ENCODE peak calls at places on chromosomes 5 and 9, in ten cellular contexts. I, Z, S, L, C, P, E, D, R and H are unnamed samples.

GRCh38 chr9:137306546-137307254 is 4.6 kb upstream of the NRARP start:
- DNase-seq in E (no peak), L (no peak), S (no peak), D (no peak), C (no peak), P (no peak), I (no peak), Z (no peak), R (no peak), H (no peak)

GRCh38 chr5:144230806-144231205 is 60.1 kb downstream of the KCTD16 start:
- DNase-seq in D (no peak), L (no peak), E (no peak), S (no peak), C (peak; percentile 54), I (no peak), Z (no peak), P (no peak), R (no peak), H (no peak)

GRCh38 chr9:124602204-124602603 is 95.0 kb upstream of the NR5A1 start:
- DNase-seq in S (no peak), E (no peak), L (no peak), C (peak; percentile 20), P (peak; percentile 66), R (no peak), Z (no peak), I (no peak), D (no peak), H (no peak)

GRCh38 chr9:130974697-130975096 is 34.3 kb upstream of the LAMC3 start:
- DNase-seq in P (no peak), D (no peak), S (no peak), Z (no peak), E (no peak), C (no peak), L (no peak), I (no peak), R (no peak), H (no peak)

GRCh38 chr5:157187046-157187754 is 6.6 kb downstream of the ITK start:
- DNase-seq in Z (no peak), R (no peak), E (no peak), L (no peak), I (no peak), S (no peak), D (no peak), P (no peak), C (no peak), H (no peak)

GRCh38 chr5:169567079-169567478 is 16.5 kb upstream of the SPDL1 start:
- DNase-seq in P (peak; percentile 57), E (no peak), C (no peak), L (no peak), S (no peak), I (no peak), R (no peak), D (no peak), Z (peak; percentile 17), H (no peak)

GRCh38 chr5:141121985-141122384 is 367 bp downstream of the PCDHB4 start:
- DNase-seq in I (no peak), Z (no peak), L (no peak), S (no peak), P (no peak), C (no peak), D (no peak), E (no peak), R (no peak), H (no peak)

GRCh38 chr9:116154334-116154975 is 864 bp downstream of the PAPPA start:
- DNase-seq in I (no peak), R (peak; percentile 17), E (no peak), S (no peak), P (no peak), D (no peak), L (no peak), Z (no peak), C (no peak), H (no peak)

GRCh38 chr5:94021246-94021645 is 279.8 kb upstream of the POU5F2 start:
- DNase-seq in Z (peak; percentile 93), S (no peak), R (no peak), I (no peak), C (no peak), L (no peak), E (no peak), D (peak; percentile 1), P (peak; percentile 67), H (peak; percentile 39)

GRCh38 chr5:172713113-172713808 is 57.7 kb downstream of the DUSP1 start:
- DNase-seq in Z (peak; percentile 40), L (peak; percentile 69), P (peak; percentile 56), D (no peak), E (peak; percentile 83), C (no peak), S (peak; percentile 44), R (peak; percentile 78), I (peak; percentile 75), H (no peak)

GRCh38 chr5:36683821-36684434 is 77.5 kb downstream of the SLC1A3 start:
- DNase-seq in P (peak; percentile 48), I (no peak), E (no peak), S (no peak), Z (no peak), R (no peak), C (no peak), L (no peak), D (no peak), H (peak; percentile 78)

GRCh38 chr5:116947691-116948528 is 373.3 kb upstream of the SEMA6A start:
- DNase-seq in I (peak; percentile 42), Z (peak; percentile 79), P (peak; percentile 84), R (peak; percentile 79), L (peak; percentile 39), C (no peak), D (no peak), E (peak; percentile 69), S (peak; percentile 47), H (no peak)

GRCh38 chr5:78569441-78569840 is 79.1 kb downstream of the LHFPL2 start:
- DNase-seq in I (no peak), P (peak; percentile 89), L (no peak), E (no peak), C (peak; percentile 73), R (peak; percentile 47), Z (peak; percentile 72), D (peak; percentile 89), S (no peak), H (peak; percentile 53)

GRCh38 chr9:110093417-110093816 is 114.5 kb downstream of the C9orf152 start:
- DNase-seq in S (no peak), E (no peak), P (no peak), Z (no peak), C (no peak), R (no peak), L (no peak), D (no peak), I (no peak), H (no peak)

GRCh38 chr9:15403155-15403554 is 19.5 kb upstream of the SNAPC3 start:
- DNase-seq in E (no peak), R (peak; percentile 33), D (no peak), L (no peak), C (no peak), I (no peak), P (peak; percentile 43), Z (peak; percentile 62), S (no peak), H (no peak)

GRCh38 chr5:96226941-96227552 is 206.0 kb downstream of the PCSK1 start:
- DNase-seq in P (peak; percentile 77), I (no peak), R (no peak), C (no peak), L (no peak), Z (no peak), S (no peak), E (no peak), D (peak; percentile 90), H (peak; percentile 90)

GRCh38 chr5:73823508-73823925 is 197.5 kb downstream of the ARHGEF28 start:
- DNase-seq in I (no peak), D (no peak), Z (peak; percentile 66), R (no peak), P (no peak), L (no peak), E (no peak), S (no peak), C (no peak), H (no peak)

GRCh38 chr9:138040446-138041430 is 163.2 kb downstream of the CACNA1B start:
- DNase-seq in E (no peak), P (no peak), Z (no peak), S (no peak), R (no peak), L (no peak), D (no peak), C (no peak), I (no peak), H (no peak)

GRCh38 chr9:86361176-86361575 is 7.0 kb upstream of the TUT7 start:
- DNase-seq in Z (no peak), R (no peak), I (no peak), C (no peak), E (no peak), L (no peak), S (no peak), P (no peak), D (no peak), H (no peak)

GRCh38 chr5:378301-378891 is 56.9 kb downstream of the AHRR start:
- DNase-seq in Z (no peak), I (no peak), C (no peak), P (no peak), D (no peak), E (peak; percentile 66), S (peak; percentile 3), L (no peak), R (no peak), H (no peak)

GRCh38 chr5:141880961-141881801 is 3.0 kb upstream of the PCDH1 start:
- DNase-seq in Z (no peak), S (no peak), C (no peak), D (no peak), P (no peak), R (no peak), L (no peak), E (no peak), I (no peak), H (no peak)

GRCh38 chr5:60722416-60722815 is 22.4 kb upstream of the DEPDC1B start:
- DNase-seq in P (no peak), D (no peak), R (no peak), E (no peak), L (no peak), C (peak; percentile 33), S (no peak), I (no peak), Z (no peak), H (no peak)

GRCh38 chr9:128145536-128145935 is 3.7 kb upstream of the LCN2 start:
- DNase-seq in D (no peak), L (no peak), R (no peak), P (no peak), Z (peak; percentile 81), E (no peak), I (no peak), C (no peak), S (no peak), H (no peak)